ENCODE peak calls at places on chromosomes 7 and 10, in six cellular contexts. Q is colonic mucosa, W is brain microvascular endothelial cell, Y is adipocyte, B is NT2/D1, M is GM23338. I is an unnamed sample. For H3K36me3, the result is how much of the 10 kb centered on the place peaks cover.

GRCh38 chr10:72041491-72041890 is 46.9 kb downstream of the SPOCK2 start:
- DNase-seq in B (no peak), Y (no peak), W (no peak), M (no peak), Q (no peak), I (no peak)

GRCh38 chr7:107228291-107228690 is 59.5 kb downstream of the HBP1 start:
- DNase-seq in M (no peak), Q (no peak), B (no peak), Y (no peak), W (no peak), I (no peak)

GRCh38 chr10:75773139-75773801 is 341.8 kb downstream of the LRMDA start:
- DNase-seq in Y (no peak), Q (no peak), B (no peak), M (no peak), W (peak), I (no peak)

GRCh38 chr7:1811850-1812692 is 142.0 kb downstream of the ELFN1 start:
- DNase-seq in M (no peak), Q (no peak), W (no peak), B (no peak), Y (peak), I (peak)

GRCh38 chr7:20793686-20794394 is 7.2 kb upstream of the SP8 start:
- DNase-seq in M (peak), B (no peak), W (no peak), Q (no peak), Y (no peak), I (peak)

GRCh38 chr10:87547734-87548311 is 43.1 kb downstream of the MINPP1 start:
- DNase-seq in B (no peak), M (peak), Y (peak), W (peak), Q (no peak), I (no peak)

GRCh38 chr10:51341216-51341615 is 266.9 kb downstream of the PRKG1 start:
- DNase-seq in Y (no peak), B (no peak), Q (peak), M (no peak), W (peak), I (no peak)

GRCh38 chr10:51204076-51204475 is 129.8 kb downstream of the PRKG1 start:
- DNase-seq in W (no peak), Y (no peak), B (no peak), M (no peak), Q (no peak), I (no peak)

GRCh38 chr10:80199828-80200227 is 5.5 kb downstream of the ANXA11 start:
- DNase-seq in M (peak), Y (no peak), B (no peak), W (peak), Q (peak), I (no peak)

GRCh38 chr10:22356324-22356873 is 11.1 kb downstream of the SPAG6 start:
- DNase-seq in B (no peak), Y (no peak), M (no peak), W (no peak), Q (no peak), I (no peak)

GRCh38 chr7:22669692-22670421 is 57.1 kb upstream of the IL6 start:
- DNase-seq in W (no peak), B (no peak), M (peak), Q (no peak), Y (no peak), I (peak)

GRCh38 chr7:18126274-18126673 is 98.6 kb upstream of the PRPS1L1 start:
- DNase-seq in Q (no peak), Y (no peak), W (no peak), B (no peak), M (no peak), I (no peak)

GRCh38 chr10:22649390-22649841 is 65.0 kb downstream of the PIP4K2A start:
- DNase-seq in M (no peak), Q (no peak), B (no peak), Y (no peak), W (no peak), I (no peak)

GRCh38 chr7:672891-673290 is 53.6 kb upstream of the DNAAF5 start:
- DNase-seq in W (no peak), B (no peak), Q (no peak), M (no peak), Y (no peak), I (peak)

GRCh38 chr7:43112088-43112940 is at the start of gene HECW1:
- DNase-seq in Y (peak), W (no peak), B (no peak), Q (no peak), M (peak), I (peak)

GRCh38 chr7:24877790-24878311 is 102.1 kb downstream of the OSBPL3 start:
- DNase-seq in B (no peak), Y (no peak), W (no peak), Q (no peak), M (peak), I (no peak)

GRCh38 chr7:113015038-113015645 is 71.5 kb downstream of the GPR85 start:
- DNase-seq in Y (peak), Q (no peak), B (no peak), W (peak), M (peak), I (no peak)

GRCh38 chr7:157432541-157432956 is 95.7 kb downstream of the DNAJB6 start:
- DNase-seq in M (peak), B (peak), Q (peak), W (peak), Y (peak), I (peak)

GRCh38 chr10:62025134-62025794 is 123.8 kb downstream of the ARID5B start:
- DNase-seq in B (no peak), M (no peak), Q (no peak), W (no peak), Y (no peak), I (no peak)

GRCh38 chr10:20606985-20607384 is 290.1 kb downstream of the NEBL start:
- DNase-seq in B (no peak), M (no peak), W (no peak), Q (no peak), Y (no peak), I (no peak)

GRCh38 chr10:101050206-101051069 is 11.4 kb upstream of the KAZALD1 start:
- DNase-seq in Q (peak), Y (peak), B (no peak), W (peak), M (peak), I (peak)

GRCh38 chr7:69814421-69814962 is 216.2 kb downstream of the AUTS2 start:
- DNase-seq in B (peak), M (peak), Y (peak), Q (no peak), W (no peak), I (peak)

GRCh38 chr10:123538401-123539320 is 127.5 kb upstream of the GPR26 start:
- DNase-seq in Y (no peak), B (no peak), M (peak), Q (no peak), W (no peak), I (no peak)

GRCh38 chr7:16684935-16685334 is 39.0 kb downstream of the BZW2 start:
- DNase-seq in W (no peak), B (no peak), Q (no peak), M (no peak), Y (no peak), I (no peak)

GRCh38 chr7:16693601-16694318 is 47.8 kb downstream of the BZW2 start:
- DNase-seq in Q (no peak), M (no peak), B (no peak), Y (no peak), W (peak), I (no peak)

DNA sequence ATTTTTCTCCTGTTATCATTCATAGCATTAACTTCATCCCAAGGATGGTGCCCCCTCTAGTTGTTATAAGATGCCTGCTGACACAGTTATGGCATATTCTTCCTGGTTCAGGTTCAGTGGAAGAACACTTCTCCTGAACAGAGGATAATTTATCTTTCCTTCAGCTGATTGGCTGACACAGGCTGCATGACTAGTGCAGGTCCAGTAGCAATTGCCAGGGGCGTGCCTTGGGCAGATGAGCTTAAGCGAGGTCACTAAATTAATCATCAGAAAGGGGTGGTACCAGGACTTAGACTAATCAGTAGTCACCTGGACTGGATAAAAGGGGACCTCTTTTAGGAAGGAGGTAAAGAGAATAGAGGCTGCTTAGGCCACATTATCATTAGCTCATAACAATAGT is 42.3 kb downstream of the BZW2 start:
- DNase-seq in B (no peak), Q (no peak), W (no peak), Y (no peak), M (peak), I (no peak)
- H3K36me3 ChIP-seq in B (under half), Q (under half), W (under half), Y (half or more), M (under half), I (under half)

GRCh38 chr7:118169146-118169545 is 14.8 kb upstream of the LSM8 start:
- DNase-seq in Q (no peak), B (no peak), Y (no peak), M (no peak), W (peak), I (no peak)
- H3K36me3 ChIP-seq in Q (under half), B (under half), Y (under half), M (under half), W (under half), I (under half)

GRCh38 chr7:5064391-5065106 is 18.9 kb downstream of the RBAK start:
- DNase-seq in B (no peak), M (peak), Q (no peak), Y (no peak), W (no peak), I (no peak)

GRCh38 chr7:5065107-5065407 is 19.4 kb downstream of the RBAK start:
- DNase-seq in W (no peak), Q (no peak), B (no peak), M (no peak), Y (no peak), I (no peak)

DNA sequence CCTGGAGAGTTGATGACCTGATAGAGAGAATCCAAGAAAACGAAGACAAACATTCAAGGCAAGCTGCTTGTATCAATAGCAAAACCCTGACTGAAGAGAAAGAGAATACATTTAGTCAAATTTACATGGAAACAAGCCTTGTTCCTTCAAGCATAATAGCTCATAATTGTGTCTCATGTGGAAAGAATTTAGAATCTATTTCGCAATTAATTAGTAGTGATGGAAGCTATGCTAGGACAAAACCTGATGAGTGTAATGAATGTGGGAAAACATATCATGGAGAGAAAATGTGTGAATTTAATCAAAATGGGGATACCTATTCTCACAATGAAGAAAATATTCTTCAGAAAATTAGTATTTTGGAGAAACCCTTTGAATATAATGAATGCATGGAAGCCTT is 18.0 kb downstream of the RBAK start:
- DNase-seq in Q (no peak), B (no peak), M (no peak), W (no peak), Y (no peak), I (no peak)
- H3K36me3 ChIP-seq in Q (half or more), B (half or more), M (half or more), W (half or more), Y (half or more), I (under half)

GRCh38 chr7:142010952-142011548 is 15.4 kb downstream of the MGAM start:
- DNase-seq in B (no peak), M (no peak), Y (no peak), W (no peak), Q (no peak), I (no peak)

GRCh38 chr7:142002179-142002578 is 6.5 kb downstream of the MGAM start:
- DNase-seq in Q (no peak), B (no peak), Y (no peak), W (no peak), M (no peak), I (no peak)

GRCh38 chr7:142009142-142009541 is 13.5 kb downstream of the MGAM start:
- DNase-seq in W (no peak), B (no peak), Y (no peak), M (no peak), Q (no peak), I (no peak)

GRCh38 chr7:142001163-142001874 is 5.6 kb downstream of the MGAM start:
- DNase-seq in Y (no peak), B (no peak), Q (peak), W (peak), M (no peak), I (no peak)

GRCh38 chr7:142006577-142006976 is 10.9 kb downstream of the MGAM start:
- DNase-seq in M (no peak), Y (no peak), Q (no peak), W (no peak), B (no peak), I (no peak)
- H3K36me3 ChIP-seq in M (under half), Y (under half), Q (under half), W (under half), B (under half), I (under half)

DNA sequence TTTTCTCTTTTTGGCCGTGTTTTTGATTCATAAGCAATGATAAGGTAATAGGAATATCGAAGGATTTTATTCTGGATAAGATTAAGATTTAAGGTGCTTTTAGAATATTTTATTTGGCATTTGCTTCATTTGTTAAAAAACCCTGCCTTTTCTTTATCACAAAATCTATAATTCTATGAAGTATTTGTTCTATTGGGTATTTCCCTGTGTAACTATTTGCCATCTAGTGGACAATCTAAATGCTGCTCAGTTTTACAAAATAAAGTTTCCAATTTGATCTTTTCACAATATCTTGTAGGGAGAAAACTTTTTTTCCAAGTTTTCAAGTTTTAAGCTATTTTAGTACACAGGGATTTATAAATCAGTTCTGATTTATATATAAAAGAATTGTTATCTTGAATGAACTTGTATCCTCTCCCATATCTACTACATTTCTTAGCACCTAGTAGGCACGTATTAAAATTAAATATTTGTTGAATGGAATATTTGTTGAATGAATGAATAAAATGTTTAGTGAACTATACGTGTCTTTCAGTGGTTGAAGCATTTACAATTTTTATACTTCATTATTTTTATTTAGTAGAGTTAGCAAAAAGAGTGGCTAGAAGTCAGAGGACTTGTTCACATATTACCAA is 26.5 kb downstream of the ANKRD7 start:
- DNase-seq in B (no peak), Y (peak), Q (no peak), M (no peak), W (no peak), I (no peak)
- H3K36me3 ChIP-seq in B (under half), Y (under half), Q (under half), M (under half), W (under half), I (under half)

GRCh38 chr10:811379-811778 is 120.1 kb downstream of the LARP4B start:
- DNase-seq in B (no peak), M (no peak), Y (no peak), W (no peak), Q (no peak), I (no peak)
- H3K36me3 ChIP-seq in B (half or more), M (under half), Y (half or more), W (half or more), Q (under half), I (under half)

GRCh38 chr10:8037199-8037801 is 17.2 kb upstream of the GATA3 start:
- DNase-seq in Y (no peak), W (no peak), B (no peak), Q (no peak), M (peak), I (peak)
- H3K36me3 ChIP-seq in Y (under half), W (under half), B (under half), Q (under half), M (under half), I (under half)

DNA sequence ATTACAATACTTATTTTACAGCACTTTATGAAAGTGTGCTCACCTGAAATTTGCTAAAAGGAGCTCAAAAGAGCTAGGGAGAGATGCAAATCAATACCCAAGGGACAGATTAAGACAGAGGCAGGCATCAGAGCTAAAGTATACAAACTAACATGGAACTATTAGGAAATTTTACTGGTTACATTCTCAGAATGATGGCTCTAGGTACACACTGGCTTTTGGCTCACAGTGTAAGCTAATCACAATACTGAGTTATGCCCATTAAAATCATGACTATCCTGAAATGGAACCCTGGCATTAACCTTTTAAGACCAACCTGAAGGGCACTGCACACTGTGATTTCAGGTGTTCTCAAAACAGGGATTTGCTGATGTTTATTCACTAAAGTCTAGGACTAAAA is 98.1 kb downstream of the NT5C2 start:
- DNase-seq in B (no peak), Q (no peak), M (no peak), W (no peak), Y (no peak), I (no peak)
- H3K36me3 ChIP-seq in B (half or more), Q (under half), M (half or more), W (under half), Y (half or more), I (under half)

DNA sequence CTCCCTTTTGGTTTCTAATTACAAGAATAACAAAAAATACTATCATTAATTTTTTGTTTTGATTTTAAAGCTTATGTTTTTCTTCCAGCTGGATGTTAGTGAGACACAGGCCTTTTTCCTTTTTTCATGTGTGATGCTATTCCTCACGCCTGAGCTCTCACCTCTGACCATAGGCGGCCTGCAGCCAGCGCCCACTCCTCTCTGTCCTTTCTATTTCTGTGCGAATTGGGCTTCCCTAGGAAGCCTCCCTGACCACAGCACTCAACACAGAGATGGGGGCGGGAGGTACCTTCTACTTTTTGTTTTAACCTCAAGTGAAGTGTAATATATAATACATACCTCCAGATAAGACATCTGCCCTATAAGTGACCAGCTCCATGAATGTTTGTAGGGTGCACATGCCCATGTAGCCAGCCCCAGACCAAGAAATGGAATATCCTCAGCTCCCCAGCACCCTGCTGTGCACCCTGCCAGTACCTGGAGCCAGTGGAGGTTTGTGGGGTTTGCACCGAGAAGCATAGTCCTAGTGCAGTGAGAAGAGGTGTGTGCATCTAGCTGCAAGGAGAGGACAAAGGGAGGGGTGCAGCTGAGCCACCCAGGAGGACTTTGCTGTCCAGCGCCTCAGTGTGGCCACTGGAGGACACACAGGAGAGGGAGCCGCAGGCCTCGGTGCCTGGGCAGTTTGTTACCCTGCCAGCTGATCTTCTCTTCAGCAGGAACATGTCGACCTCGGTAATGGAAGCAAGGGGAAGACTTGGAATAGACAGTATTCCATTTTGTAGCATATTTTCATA is 38.5 kb downstream of the BNIP3 start:
- DNase-seq in W (no peak), Q (no peak), Y (no peak), B (peak), M (peak), I (peak)
- H3K36me3 ChIP-seq in W (under half), Q (under half), Y (half or more), B (half or more), M (under half), I (under half)

DNA sequence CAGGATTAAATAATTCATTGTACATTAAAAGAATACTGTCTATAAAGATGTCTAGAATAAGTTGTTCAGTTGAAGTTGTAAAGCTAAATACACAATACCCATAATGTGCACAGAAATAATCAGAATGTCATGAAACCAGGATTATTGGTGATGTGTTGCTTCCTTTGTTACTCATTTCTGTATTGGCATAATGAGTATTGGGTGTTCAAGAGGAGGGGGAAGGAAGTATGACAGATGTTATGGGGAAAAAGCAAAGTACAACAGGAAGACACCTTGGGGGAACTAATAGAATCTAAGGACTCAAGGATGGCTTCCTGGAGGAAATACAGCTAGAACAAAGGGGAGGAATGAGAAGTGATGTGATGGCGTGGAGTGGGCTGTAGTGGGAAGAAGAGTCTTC is 15.0 kb downstream of the ANKRD1 start:
- DNase-seq in M (no peak), Y (no peak), B (no peak), W (no peak), Q (no peak), I (no peak)
- H3K36me3 ChIP-seq in M (under half), Y (under half), B (under half), W (under half), Q (under half), I (under half)

I was measured in H7.